ENCODE peak calls at places on chromosomes 2 and 18, in nine cellular contexts. U is heart right ventricle, B is AG09319, T is cardiac muscle cell, G is Panc1, F is hepatocyte, V is WTC11, N is heart left ventricle, H is H9. D is an unnamed sample.

GRCh38 chr2:127917916-127918315 is 32.2 kb upstream of the AMMECR1L start:
- DNase-seq in U (no peak), B (no peak), T (peak), G (no peak), F (no peak), V (no peak), N (no peak), H (no peak), D (no peak)

GRCh38 chr2:158359846-158360245 is 96.7 kb downstream of the CCDC148 start:
- DNase-seq in U (no peak), B (no peak), T (no peak), G (no peak), F (peak), V (peak), N (no peak), H (no peak), D (no peak)

GRCh38 chr2:8659735-8660492 is 21.9 kb upstream of the ID2 start:
- DNase-seq in U (no peak), B (no peak), T (no peak), G (no peak), F (no peak), V (no peak), N (no peak), H (no peak), D (no peak)

GRCh38 chr2:210752532-210752931 is 196.1 kb downstream of the CPS1 start:
- DNase-seq in U (no peak), B (no peak), T (no peak), G (no peak), F (peak), V (no peak), N (no peak), H (no peak), D (no peak)

GRCh38 chr2:221104391-221104811 is 467.7 kb downstream of the EPHA4 start:
- DNase-seq in U (peak), B (no peak), T (peak), G (no peak), F (peak), V (peak), N (peak), H (peak), D (no peak)

GRCh38 chr2:223041527-223042109 is 10.4 kb upstream of the KCNE4 start:
- DNase-seq in U (peak), B (peak), T (peak), G (peak), F (peak), V (peak), N (peak), H (peak), D (peak)

GRCh38 chr2:148875387-148876051 is 492 bp downstream of the KIF5C start:
- DNase-seq in U (no peak), B (no peak), T (no peak), G (no peak), F (no peak), V (no peak), N (no peak), H (no peak), D (no peak)

GRCh38 chr2:85266424-85267041 is 61.3 kb downstream of the TGOLN2 start:
- DNase-seq in U (peak), B (no peak), T (peak), G (peak), F (peak), V (peak), N (peak), H (peak), D (peak)

GRCh38 chr18:2846638-2847340 is at the start of gene EMILIN2:
- DNase-seq in U (peak), B (no peak), T (peak), G (no peak), F (peak), V (peak), N (peak), H (peak), D (peak)

GRCh38 chr2:54594048-54594447 is 129.4 kb upstream of the EML6 start:
- DNase-seq in U (no peak), B (no peak), T (no peak), G (no peak), F (no peak), V (no peak), N (no peak), H (no peak), D (no peak)

GRCh38 chr2:109375656-109376055 is 238.1 kb downstream of the SEPTIN10 start:
- DNase-seq in U (no peak), B (no peak), T (no peak), G (no peak), F (no peak), V (no peak), N (no peak), H (no peak), D (no peak)

GRCh38 chr18:65751145-65752085 is 603 bp downstream of the CDH7 start:
- DNase-seq in U (peak), B (no peak), T (no peak), G (no peak), F (peak), V (peak), N (no peak), H (peak), D (peak)

GRCh38 chr2:84875213-84875560 is 5.7 kb downstream of the TRABD2A start:
- DNase-seq in U (no peak), B (no peak), T (no peak), G (no peak), F (no peak), V (no peak), N (no peak), H (no peak), D (no peak)

GRCh38 chr2:75641587-75641986 is 5.0 kb upstream of the MRPL19 start:
- DNase-seq in U (no peak), B (no peak), T (peak), G (no peak), F (no peak), V (no peak), N (no peak), H (no peak), D (no peak)

GRCh38 chr2:107669335-107669734 is 157.4 kb upstream of the RGPD4 start:
- DNase-seq in U (no peak), B (no peak), T (peak), G (no peak), F (no peak), V (no peak), N (no peak), H (no peak), D (no peak)

GRCh38 chr2:120205901-120206581 is 17.2 kb downstream of the TMEM185B start:
- DNase-seq in U (peak), B (no peak), T (no peak), G (no peak), F (peak), V (peak), N (no peak), H (peak), D (peak)

GRCh38 chr18:52339891-52340371 is at the start of gene DCC:
- DNase-seq in U (peak), B (no peak), T (peak), G (no peak), F (peak), V (peak), N (no peak), H (peak), D (peak)

GRCh38 chr2:164992818-164993217 is 37.5 kb upstream of the SLC38A11 start:
- DNase-seq in U (no peak), B (peak), T (peak), G (peak), F (peak), V (peak), N (peak), H (no peak), D (peak)

GRCh38 chr2:120539421-120539936 is 193.5 kb downstream of the INHBB start:
- DNase-seq in U (no peak), B (no peak), T (no peak), G (no peak), F (no peak), V (no peak), N (no peak), H (no peak), D (no peak)

DNA sequence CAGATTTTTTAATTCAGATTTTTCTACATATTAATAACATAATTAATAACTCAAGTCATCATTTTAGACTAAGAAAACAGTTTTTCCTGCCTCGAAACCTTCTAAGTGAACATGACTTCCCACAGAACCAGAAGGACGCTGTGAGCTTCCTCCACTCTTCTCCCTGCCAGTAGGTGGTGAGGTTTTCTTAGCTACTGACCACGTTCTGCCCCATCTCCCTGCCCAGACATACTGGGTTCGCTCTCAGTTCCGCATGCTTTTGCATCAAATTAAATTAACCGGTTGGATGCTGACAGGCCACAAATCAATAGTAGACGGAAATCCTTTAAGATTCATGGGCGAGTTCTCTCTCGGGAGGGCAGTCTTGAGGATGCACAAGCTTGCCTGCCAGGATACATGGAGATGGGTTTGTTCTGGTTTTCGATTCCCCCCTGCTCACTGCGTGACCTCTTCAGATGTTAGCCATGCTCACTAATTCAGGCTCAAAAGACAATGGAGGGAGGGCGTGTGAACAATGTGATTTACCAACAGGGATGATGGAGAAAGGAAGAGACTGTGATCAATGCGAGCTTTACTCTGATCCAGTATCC is 375.9 kb downstream of the EIPR1 start:
- DNase-seq in U (no peak), B (no peak), T (peak), G (peak), F (peak), V (no peak), N (no peak), H (no peak), D (no peak)
- TF ChIP-seq CTCF in U (peak), B (no peak), T (peak), G (peak), F (peak), V (no peak), N (peak), H (peak), D (peak)

GRCh38 chr2:138716183-138716582 is 64.0 kb downstream of the NXPH2 start:
- DNase-seq in U (no peak), B (no peak), T (no peak), G (no peak), F (no peak), V (no peak), N (no peak), H (no peak), D (no peak)
- TF ChIP-seq CTCF in U (no peak), B (no peak), T (no peak), G (peak), F (no peak), V (no peak), N (no peak), H (peak), D (no peak)

DNA sequence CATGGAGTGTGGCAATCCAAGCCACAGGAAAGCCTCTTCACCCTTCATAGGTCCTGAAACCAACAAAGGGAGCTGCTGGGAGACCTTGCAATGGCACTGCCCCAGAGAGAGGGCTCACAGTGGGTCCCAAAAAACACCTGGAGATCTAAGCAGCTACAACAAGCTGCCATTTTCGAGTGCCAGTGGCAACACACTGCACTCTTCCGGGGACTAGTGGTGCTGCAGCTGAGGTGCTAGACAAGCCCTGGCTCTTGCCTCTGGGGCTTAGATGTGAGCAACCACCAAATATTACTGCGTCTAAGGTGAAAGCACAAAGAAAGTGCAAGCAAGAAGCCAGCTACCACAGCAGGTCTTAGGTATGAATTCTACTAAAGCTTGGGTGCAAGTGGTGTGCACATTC is 192.9 kb downstream of the NOL4 start:
- DNase-seq in U (no peak), B (no peak), T (no peak), G (no peak), F (no peak), V (peak), N (no peak), H (peak), D (no peak)
- TF ChIP-seq CTCF in U (no peak), B (no peak), T (no peak), G (no peak), F (no peak), V (no peak), N (no peak), H (peak), D (no peak)

GRCh38 chr2:169365093-169365483 is 2.8 kb upstream of the LRP2 start:
- DNase-seq in U (no peak), B (no peak), T (peak), G (no peak), F (no peak), V (no peak), N (no peak), H (no peak), D (no peak)

GRCh38 chr2:169363570-169364150 is 1.3 kb upstream of the LRP2 start:
- DNase-seq in U (no peak), B (no peak), T (peak), G (no peak), F (peak), V (peak), N (peak), H (peak), D (peak)

GRCh38 chr2:169363027-169363569 is 764 bp upstream of the LRP2 start:
- DNase-seq in U (no peak), B (no peak), T (peak), G (no peak), F (no peak), V (no peak), N (no peak), H (peak), D (peak)

GRCh38 chr2:169362346-169363026 is at the start of gene LRP2:
- DNase-seq in U (no peak), B (no peak), T (no peak), G (no peak), F (peak), V (peak), N (no peak), H (peak), D (peak)

DNA sequence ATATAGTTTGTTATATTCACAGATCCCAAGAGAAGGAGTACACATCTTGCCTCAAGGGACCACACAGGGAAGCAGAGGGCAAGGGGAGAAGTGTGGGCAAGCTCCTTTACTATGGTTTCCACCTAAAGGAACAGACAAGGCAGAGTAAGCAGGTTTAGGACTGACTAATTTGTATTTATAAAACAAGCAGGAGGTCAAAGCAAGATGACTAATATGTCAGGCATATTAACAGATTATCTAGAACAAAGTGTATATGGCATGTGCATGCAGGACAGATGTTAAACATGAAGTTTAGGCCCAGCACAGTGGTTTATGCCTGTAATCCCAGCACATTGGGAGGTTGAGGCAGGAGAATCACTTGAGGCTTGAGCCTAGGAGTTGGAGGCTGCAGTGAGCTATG is 3.7 kb upstream of the LRP2 start:
- DNase-seq in U (no peak), B (no peak), T (no peak), G (no peak), F (no peak), V (no peak), N (no peak), H (no peak), D (no peak)
- TF ChIP-seq CTCF in U (no peak), B (no peak), T (no peak), G (no peak), F (no peak), V (no peak), N (no peak), H (no peak), D (no peak)

DNA sequence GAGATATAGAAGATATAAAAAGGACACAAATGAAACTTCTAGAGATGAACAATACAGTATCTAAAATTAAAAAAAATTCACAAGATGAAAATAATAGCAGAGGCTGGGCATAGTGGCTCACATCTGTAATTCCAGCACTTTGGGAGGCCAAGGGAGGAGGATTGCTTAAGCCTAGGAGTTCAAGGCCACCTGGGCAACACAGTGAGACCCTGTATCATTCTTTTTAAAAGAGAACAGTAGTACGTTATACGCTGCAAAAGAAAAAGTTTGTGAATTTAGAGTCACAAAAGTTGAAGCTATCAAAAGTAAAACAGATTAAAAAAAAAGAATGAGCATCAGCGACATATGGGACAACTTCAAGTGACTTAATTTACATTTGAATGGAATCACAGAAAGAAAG is 81.6 kb upstream of the ZFP36L2 start:
- DNase-seq in U (no peak), B (no peak), T (no peak), G (no peak), F (no peak), V (no peak), N (no peak), H (no peak), D (no peak)
- TF ChIP-seq CTCF in U (no peak), B (no peak), T (no peak), G (no peak), F (no peak), V (no peak), N (no peak), H (no peak), D (no peak)

DNA sequence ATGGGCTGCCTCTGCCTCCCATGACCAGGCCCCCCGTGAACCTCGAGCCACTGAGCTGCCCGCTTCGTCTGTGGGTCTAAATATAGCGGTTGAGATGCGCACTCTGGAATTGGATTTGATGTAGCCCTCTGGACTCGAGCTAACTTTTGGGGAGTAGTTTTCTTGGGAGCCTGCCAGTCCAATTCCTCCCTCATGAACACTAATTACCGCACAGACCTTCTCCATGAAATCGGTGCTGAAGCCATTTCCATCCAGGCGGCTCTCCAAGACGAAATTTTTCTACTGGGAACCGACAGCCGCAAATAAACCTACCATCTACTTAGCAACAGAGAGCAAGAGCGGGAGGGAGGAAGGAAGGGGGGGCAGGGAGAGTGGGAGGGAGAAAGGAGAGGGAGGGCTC is 63.6 kb downstream of the CELF4 start:
- DNase-seq in U (no peak), B (no peak), T (peak), G (no peak), F (no peak), V (no peak), N (no peak), H (no peak), D (no peak)
- TF ChIP-seq CTCF in U (no peak), B (no peak), T (no peak), G (no peak), F (no peak), V (no peak), N (no peak), H (no peak), D (no peak)

GRCh38 chr2:168404764-168405163 is 51.3 kb upstream of the CERS6 start:
- DNase-seq in U (no peak), B (no peak), T (no peak), G (no peak), F (peak), V (no peak), N (no peak), H (no peak), D (no peak)

GRCh38 chr2:168401048-168401556 is 55.0 kb upstream of the CERS6 start:
- DNase-seq in U (no peak), B (no peak), T (no peak), G (no peak), F (no peak), V (no peak), N (no peak), H (no peak), D (no peak)

GRCh38 chr2:168402531-168402930 is 53.5 kb upstream of the CERS6 start:
- DNase-seq in U (no peak), B (no peak), T (peak), G (no peak), F (no peak), V (no peak), N (no peak), H (no peak), D (no peak)

GRCh38 chr2:168403736-168404135 is 52.3 kb upstream of the CERS6 start:
- DNase-seq in U (no peak), B (no peak), T (no peak), G (no peak), F (no peak), V (no peak), N (no peak), H (no peak), D (no peak)

DNA sequence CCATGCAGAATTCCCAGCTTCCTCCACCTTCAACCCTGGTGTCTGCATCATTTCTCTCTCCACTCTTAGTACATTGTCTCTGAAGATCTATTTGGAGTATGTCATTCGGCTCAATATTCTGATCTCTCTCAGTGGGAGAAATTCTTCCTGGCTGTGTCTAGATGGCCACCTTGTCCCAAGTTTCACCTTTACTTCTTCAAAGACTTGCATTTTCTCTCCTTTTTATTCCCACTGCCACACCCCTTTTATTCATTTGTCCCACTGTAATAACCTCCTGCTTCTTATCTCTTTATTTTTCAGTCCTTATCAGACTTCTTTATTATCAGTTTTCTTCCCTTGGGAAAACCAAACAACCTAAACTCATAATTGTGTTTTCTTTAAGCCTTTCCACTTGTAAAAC is 54.3 kb upstream of the CERS6 start:
- DNase-seq in U (no peak), B (no peak), T (no peak), G (no peak), F (no peak), V (no peak), N (no peak), H (no peak), D (no peak)
- TF ChIP-seq CTCF in U (no peak), B (no peak), T (no peak), G (no peak), F (no peak), V (no peak), N (no peak), H (no peak), D (no peak)

D was measured in neural crest cell.